ENCODE peak calls at places on chromosomes 4 and X, in seven cellular contexts. R is neuronal stem cell, Q is mesendoderm, G is H9, W is trophoblast cell, T is H1, V is mesenchymal stem cell. Y is an unnamed sample.

GRCh38 chr4:57094482-57095223 is 15.5 kb downstream of the IGFBP7 start:
- DNase-seq in R (no peak), Q (no peak), G (no peak), W (no peak), T (no peak), V (peak; percentile 86), Y (peak; percentile 74)

GRCh38 chrX:44872319-44872816 is 620 bp upstream of the KDM6A start:
- DNase-seq in R (no peak), Q (no peak), G (no peak), W (peak; percentile 47), T (no peak), V (peak; percentile 42), Y (peak; percentile 4)

GRCh38 chrX:7073336-7073735 is 74.2 kb upstream of the STS start:
- DNase-seq in R (no peak), Q (peak; percentile 22), G (no peak), W (peak; percentile 79), T (no peak), V (no peak), Y (no peak)

GRCh38 chrX:113929004-113929403 is 654.9 kb upstream of the HTR2C start:
- DNase-seq in R (peak; percentile 45), Q (peak; percentile 92), G (peak; percentile 89), W (peak; percentile 47), T (peak; percentile 50), V (peak; percentile 54), Y (peak; percentile 10)

GRCh38 chr4:110484767-110485166 is 8.8 kb downstream of the ENPEP start:
- DNase-seq in R (no peak), Q (peak; percentile 45), G (no peak), W (peak; percentile 67), T (no peak), V (peak; percentile 93), Y (peak; percentile 90)

GRCh38 chr4:4417886-4418285 is 31.0 kb downstream of the NSG1 start:
- DNase-seq in R (no peak), Q (no peak), G (peak; percentile 24), W (no peak), T (no peak), V (no peak), Y (no peak)

GRCh38 chrX:155314260-155314659 is 20.2 kb downstream of the CLIC2 start:
- DNase-seq in R (no peak), Q (peak; percentile 45), G (peak; percentile 29), W (no peak), T (no peak), V (no peak), Y (no peak)

GRCh38 chr4:144288011-144288903 is 147.7 kb upstream of the GYPA start:
- DNase-seq in R (no peak), Q (no peak), G (no peak), W (no peak), T (no peak), V (no peak), Y (no peak)

GRCh38 chr4:177737387-177737965 is 295.2 kb upstream of the AGA start:
- DNase-seq in R (no peak), Q (no peak), G (no peak), W (no peak), T (no peak), V (no peak), Y (peak; percentile 30)

GRCh38 chrX:23883737-23884354 is 23.9 kb downstream of the APOO start:
- DNase-seq in R (no peak), Q (peak; percentile 48), G (no peak), W (peak; percentile 47), T (no peak), V (peak; percentile 86), Y (peak; percentile 85)

GRCh38 chrX:15524417-15524816 is 23.8 kb downstream of the BMX start:
- DNase-seq in R (no peak), Q (no peak), G (no peak), W (no peak), T (no peak), V (peak; percentile 3), Y (peak; percentile 12)

GRCh38 chr4:7043521-7044414 is 596 bp downstream of the TADA2B start:
- DNase-seq in R (no peak), Q (peak; percentile 40), G (no peak), W (peak; percentile 51), T (no peak), V (peak; percentile 55), Y (peak; percentile 38)

GRCh38 chrX:56920338-56920997 is 74.9 kb downstream of the SPIN3 start:
- DNase-seq in R (no peak), Q (no peak), G (no peak), W (no peak), T (no peak), V (no peak), Y (no peak)

GRCh38 chrX:74535633-74536141 is 78.7 kb downstream of the RLIM start:
- DNase-seq in R (no peak), Q (peak; percentile 64), G (peak; percentile 44), W (peak; percentile 69), T (no peak), V (peak; percentile 69), Y (peak; percentile 66)

GRCh38 chr4:118749347-118749988 is 64.3 kb downstream of the METTL14 start:
- DNase-seq in R (no peak), Q (no peak), G (no peak), W (no peak), T (no peak), V (no peak), Y (no peak)

GRCh38 chr4:1011022-1011694 is at the start of gene FGFRL1:
- DNase-seq in R (peak; percentile 88), Q (peak; percentile 88), G (peak; percentile 90), W (peak; percentile 85), T (no peak), V (peak; percentile 88), Y (peak; percentile 77)

GRCh38 chr4:40199999-40200880 is 3.4 kb downstream of the RHOH start:
- DNase-seq in R (no peak), Q (no peak), G (no peak), W (peak; percentile 65), T (no peak), V (peak; percentile 61), Y (peak; percentile 23)

GRCh38 chr4:40196724-40197281 is at the start of gene RHOH:
- DNase-seq in R (no peak), Q (peak; percentile 60), G (no peak), W (no peak), T (no peak), V (no peak), Y (no peak)

GRCh38 chr4:40199179-40199670 is 2.4 kb downstream of the RHOH start:
- DNase-seq in R (no peak), Q (no peak), G (no peak), W (no peak), T (no peak), V (no peak), Y (no peak)

GRCh38 chr4:40196260-40196659 is 571 bp upstream of the RHOH start:
- DNase-seq in R (no peak), Q (no peak), G (no peak), W (no peak), T (no peak), V (no peak), Y (no peak)

DNA sequence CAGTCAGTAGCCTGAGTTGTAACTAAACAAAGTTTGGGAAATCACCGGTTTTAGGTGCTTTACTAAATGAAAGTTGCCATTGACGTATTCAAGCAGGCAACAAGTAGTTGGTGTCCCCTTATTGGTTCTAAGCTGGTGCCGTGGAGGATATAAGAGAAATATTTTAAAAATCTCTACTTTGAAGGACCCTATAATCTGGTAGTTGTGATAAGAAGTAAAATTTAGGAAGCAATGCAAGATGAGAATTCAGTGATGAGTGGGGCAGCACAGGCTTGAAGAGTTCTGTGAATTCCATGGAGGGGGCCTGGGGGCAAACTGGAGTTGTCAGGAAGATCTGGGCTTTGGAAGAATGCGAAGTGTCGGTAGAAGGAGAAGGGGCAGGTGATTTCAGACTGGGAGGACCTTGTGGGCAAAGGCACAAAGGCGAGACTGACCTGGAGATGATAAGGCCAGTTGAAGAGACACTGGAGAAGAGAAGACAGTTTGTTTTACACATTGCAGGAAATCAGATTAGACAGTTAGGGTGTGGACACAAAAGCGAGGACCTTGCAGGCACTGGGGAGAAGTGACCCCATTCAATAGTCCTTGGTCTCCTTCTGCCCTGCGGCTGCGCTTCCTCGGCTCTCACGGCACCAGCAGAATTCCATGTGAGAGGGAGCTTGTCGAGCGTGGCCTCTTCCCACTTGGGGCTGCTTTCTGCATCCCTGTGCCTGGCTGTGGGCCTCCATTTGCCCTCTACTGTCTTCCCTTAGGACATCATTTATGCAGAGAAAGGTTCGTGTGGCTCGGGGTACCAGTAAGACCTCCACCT is 1.3 kb downstream of the RHOH start:
- DNase-seq in R (no peak), Q (peak; percentile 68), G (no peak), W (peak; percentile 95), T (no peak), V (no peak), Y (no peak)
- H3K27ac ChIP-seq in R (no peak overlapping the region), Q (no peak overlapping the region), G (no peak overlapping the region), W (no peak overlapping the region), T (no peak overlapping the region), V (no peak overlapping the region), Y (no peak overlapping the region)

DNA sequence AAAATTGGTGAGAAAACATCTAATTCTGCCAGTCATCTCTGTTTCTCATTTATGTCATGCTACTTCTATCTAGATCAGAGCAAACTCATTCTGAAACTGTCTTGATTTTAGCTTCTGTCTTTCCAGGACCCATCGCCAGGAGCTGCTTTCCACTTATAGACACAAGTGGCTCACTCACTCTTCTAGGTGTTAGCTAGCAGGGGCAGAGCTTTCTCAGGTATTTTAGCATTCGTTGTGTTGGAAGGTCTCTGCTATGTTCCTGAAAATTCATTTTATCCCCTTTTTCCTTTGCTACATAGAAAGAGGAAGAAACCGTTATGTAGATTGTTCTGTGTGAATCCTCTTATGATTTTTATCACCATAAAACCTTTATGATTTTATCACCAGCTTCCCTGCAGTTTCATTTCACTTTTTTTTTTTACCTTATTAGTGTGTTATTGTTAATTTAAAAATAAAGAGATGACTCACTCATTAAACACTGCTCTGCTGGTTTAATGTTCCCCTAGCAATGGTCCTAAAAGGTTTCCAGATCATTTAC is 246.6 kb upstream of the AADAT start:
- DNase-seq in R (no peak), Q (no peak), G (no peak), W (no peak), T (no peak), V (no peak), Y (no peak)
- H3K4ac ChIP-seq in R (no peak overlapping the region), Q (no peak overlapping the region), G (no peak overlapping the region), W (no peak overlapping the region), T (no peak overlapping the region), V (no peak overlapping the region), Y (no peak overlapping the region)

DNA sequence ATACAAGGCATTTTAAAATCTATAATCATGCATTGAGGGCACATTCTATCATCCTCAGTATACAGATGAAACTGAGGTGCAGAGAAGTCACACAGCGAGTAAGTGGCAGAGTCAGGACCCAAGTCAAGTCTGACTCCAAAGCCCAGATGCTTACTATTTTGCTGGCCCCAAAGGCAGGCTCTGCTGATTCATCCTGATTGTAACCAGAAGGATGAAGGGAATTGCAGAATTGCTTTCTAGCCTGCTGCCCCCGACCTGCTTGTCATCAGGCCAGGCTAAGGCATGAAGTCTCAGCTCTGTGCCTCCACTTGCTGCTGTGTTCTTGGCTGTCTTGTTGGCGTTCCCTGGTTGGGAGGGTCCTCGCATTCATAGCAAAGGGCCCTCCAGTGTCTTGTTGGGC is 62.7 kb downstream of the SLC9A6 start:
- DNase-seq in R (no peak), Q (no peak), G (no peak), W (no peak), T (no peak), V (peak; percentile 64), Y (peak; percentile 55)
- H3K27ac ChIP-seq in R (no peak overlapping the region), Q (no peak overlapping the region), G (no peak overlapping the region), W (no peak overlapping the region), T (no peak overlapping the region), V (no peak overlapping the region), Y (no peak overlapping the region)

DNA sequence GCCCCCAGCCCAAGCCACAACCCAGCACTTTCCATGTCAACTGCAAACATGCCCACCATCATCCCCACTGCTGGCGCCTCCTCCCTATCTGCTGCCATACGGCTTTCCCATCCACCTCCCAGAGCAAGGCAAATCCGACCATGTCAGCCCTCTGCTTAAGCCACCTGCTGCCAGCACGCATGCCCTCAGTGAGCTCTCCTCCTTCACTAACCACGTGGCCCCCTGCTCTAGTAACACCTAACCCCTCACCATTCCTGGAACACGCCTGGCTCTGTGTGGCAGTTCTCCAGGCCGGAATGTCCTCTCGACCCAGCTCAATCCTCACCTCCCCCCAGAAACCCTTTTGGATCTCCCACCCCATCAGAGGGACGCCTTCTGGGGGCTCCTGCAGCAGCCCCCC is 17.4 kb downstream of the BCAP31 start:
- DNase-seq in R (no peak), Q (no peak), G (no peak), W (no peak), T (no peak), V (no peak), Y (no peak)
- H3K4ac ChIP-seq in R (no peak overlapping the region), Q (no peak overlapping the region), G (no peak overlapping the region), W (no peak overlapping the region), T (no peak overlapping the region), V (no peak overlapping the region), Y (no peak overlapping the region)

Y was measured in IMR-90.